ENCODE peak calls at places on chromosomes 3 and 15, in ten cellular contexts. P, R, E, G, T, D, W, U, I and V are unnamed samples. For H3K4me1, the result is how much of the 10 kb centered on the place peaks cover.

GRCh38 chr3:66413151-66413751 is 87.6 kb downstream of the LRIG1 start:
- DNase-seq in P (no peak), R (peak), E (no peak), G (no peak), T (no peak), D (no peak), W (no peak), U (no peak), I (no peak), V (no peak)

GRCh38 chr15:42175671-42176070 is 19.2 kb upstream of the PLA2G4F start:
- DNase-seq in P (no peak), R (no peak), E (peak), G (no peak), T (no peak), D (no peak), W (no peak), U (no peak), I (no peak), V (no peak)

GRCh38 chr15:51647128-51647562 is 24.6 kb upstream of the DMXL2 start:
- DNase-seq in P (peak), R (peak), E (peak), G (peak), T (no peak), D (peak), W (no peak), U (no peak), I (peak), V (no peak)

GRCh38 chr3:20648294-20648693 is 462.3 kb upstream of the SGO1 start:
- DNase-seq in P (no peak), R (peak), E (peak), G (no peak), T (no peak), D (no peak), W (no peak), U (no peak), I (no peak), V (no peak)

GRCh38 chr3:139222100-139222657 is 121.6 kb upstream of the MRPS22 start:
- DNase-seq in P (no peak), R (no peak), E (no peak), G (no peak), T (peak), D (no peak), W (no peak), U (no peak), I (no peak), V (no peak)

GRCh38 chr15:100786139-100786531 is 93.5 kb upstream of the ALDH1A3 start:
- DNase-seq in P (no peak), R (no peak), E (no peak), G (no peak), T (no peak), D (no peak), W (no peak), U (no peak), I (no peak), V (no peak)

GRCh38 chr3:20916966-20917606 is 731.1 kb upstream of the SGO1 start:
- DNase-seq in P (no peak), R (no peak), E (no peak), G (no peak), T (no peak), D (no peak), W (no peak), U (no peak), I (no peak), V (no peak)

GRCh38 chr15:45555914-45556608 is 31.1 kb upstream of the BLOC1S6 start:
- DNase-seq in P (no peak), R (no peak), E (no peak), G (no peak), T (no peak), D (no peak), W (no peak), U (no peak), I (no peak), V (no peak)

GRCh38 chr3:152835311-152836102 is 576 bp downstream of the P2RY1 start:
- DNase-seq in P (peak), R (peak), E (peak), G (peak), T (peak), D (peak), W (peak), U (peak), I (peak), V (no peak)

GRCh38 chr3:126270145-126270811 is 86.9 kb downstream of the KLF15 start:
- DNase-seq in P (peak), R (peak), E (peak), G (peak), T (peak), D (peak), W (peak), U (no peak), I (peak), V (no peak)

GRCh38 chr3:117887896-117888295 is 1146.8 kb downstream of the IGSF11 start:
- DNase-seq in P (no peak), R (peak), E (no peak), G (no peak), T (no peak), D (no peak), W (no peak), U (no peak), I (no peak), V (no peak)

GRCh38 chr3:101229681-101230080 is 90.7 kb downstream of the IMPG2 start:
- DNase-seq in P (no peak), R (no peak), E (peak), G (no peak), T (no peak), D (no peak), W (no peak), U (no peak), I (no peak), V (no peak)

GRCh38 chr3:73401616-73402265 is 223.0 kb downstream of the PDZRN3 start:
- DNase-seq in P (no peak), R (no peak), E (no peak), G (no peak), T (peak), D (no peak), W (peak), U (no peak), I (peak), V (no peak)
- H3K4me1 ChIP-seq in P (under half), R (under half), E (under half), G (under half), T (under half), D (under half), W (under half), U (under half), I (under half), V (under half)

GRCh38 chr15:73777741-73778140 is 24.6 kb upstream of the INSYN1 start:
- DNase-seq in P (no peak), R (no peak), E (no peak), G (no peak), T (no peak), D (no peak), W (no peak), U (no peak), I (no peak), V (no peak)

GRCh38 chr15:73782339-73782979 is 29.3 kb upstream of the INSYN1 start:
- DNase-seq in P (no peak), R (no peak), E (no peak), G (no peak), T (no peak), D (no peak), W (no peak), U (no peak), I (no peak), V (no peak)

GRCh38 chr15:73784299-73784698 is 31.1 kb upstream of the INSYN1 start:
- DNase-seq in P (no peak), R (no peak), E (no peak), G (no peak), T (no peak), D (no peak), W (no peak), U (no peak), I (no peak), V (no peak)

GRCh38 chr15:73786518-73786917 is 33.4 kb upstream of the INSYN1 start:
- DNase-seq in P (no peak), R (no peak), E (no peak), G (no peak), T (peak), D (no peak), W (no peak), U (no peak), I (no peak), V (no peak)

DNA sequence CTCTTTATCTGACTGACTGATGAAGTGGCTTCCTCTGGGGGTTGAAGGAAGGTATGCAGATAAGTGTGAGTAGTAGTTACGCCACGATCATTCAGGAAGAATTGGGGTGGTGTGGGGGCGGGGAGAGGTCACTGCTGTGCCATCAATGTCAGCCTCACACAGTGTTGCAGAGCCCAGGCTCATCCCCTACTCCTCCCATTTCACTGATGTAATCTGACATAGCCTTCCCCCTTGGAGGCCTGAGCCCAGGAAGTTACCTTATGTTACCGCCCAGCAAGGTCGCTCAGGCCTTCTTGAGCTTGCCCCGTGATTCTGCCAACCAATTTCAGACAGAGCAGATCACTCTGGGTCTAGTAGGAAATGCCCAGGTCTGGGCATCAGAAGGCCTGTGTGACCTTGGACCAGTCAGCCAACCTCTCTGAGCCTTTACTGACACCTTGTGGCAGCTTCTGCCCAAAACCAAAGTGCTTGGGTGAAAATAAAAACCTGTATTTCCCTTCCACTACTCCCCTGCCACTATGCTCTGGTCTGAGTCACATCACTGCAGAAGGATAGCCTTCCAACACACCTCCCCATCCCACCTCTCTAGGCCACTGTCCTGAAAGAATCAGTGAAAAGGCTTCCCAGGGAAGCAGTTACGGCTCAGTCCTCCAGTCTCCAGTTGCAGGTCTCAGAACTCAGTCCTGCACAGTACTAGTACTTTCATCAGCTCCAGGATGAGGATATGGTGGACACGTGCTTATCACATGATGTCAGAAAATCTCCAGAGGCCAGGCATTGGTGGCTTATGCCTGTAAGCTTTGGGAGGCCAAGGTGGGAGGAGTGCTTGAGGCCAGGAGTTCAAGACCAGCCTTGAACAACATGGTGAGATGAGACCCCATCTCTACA is 28.1 kb upstream of the INSYN1 start:
- DNase-seq in P (no peak), R (peak), E (no peak), G (no peak), T (no peak), D (no peak), W (no peak), U (no peak), I (no peak), V (no peak)
- TF ChIP-seq CTCF in P (no peak), R (peak), E (no peak), G (no peak), T (no peak), D (peak), W (no peak), U (peak), I (peak), V (peak)

DNA sequence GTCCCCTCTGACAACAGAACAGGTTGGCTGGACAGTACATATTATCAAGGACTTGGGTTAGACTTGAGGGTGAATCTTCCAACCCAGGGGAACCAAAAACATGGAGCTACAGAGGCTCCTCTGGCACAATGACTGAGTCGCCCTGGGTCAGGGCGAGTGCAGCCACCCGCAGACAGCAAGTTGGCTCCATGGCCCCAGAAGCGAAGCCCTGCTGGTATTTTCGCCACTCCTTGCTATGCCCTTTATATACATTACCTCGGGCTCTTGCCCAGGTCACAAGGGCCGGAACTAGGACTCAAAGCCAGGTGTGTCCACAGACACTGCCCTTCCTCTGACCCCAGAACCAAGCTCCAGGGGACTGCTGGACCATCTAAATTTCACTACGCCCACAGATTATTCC is 64.6 kb downstream of the ADCY5 start:
- DNase-seq in P (no peak), R (no peak), E (no peak), G (no peak), T (no peak), D (no peak), W (no peak), U (peak), I (no peak), V (no peak)
- H3K4me1 ChIP-seq in P (under half), R (under half), E (under half), G (under half), T (under half), D (under half), W (under half), U (under half), I (under half), V (under half)

DNA sequence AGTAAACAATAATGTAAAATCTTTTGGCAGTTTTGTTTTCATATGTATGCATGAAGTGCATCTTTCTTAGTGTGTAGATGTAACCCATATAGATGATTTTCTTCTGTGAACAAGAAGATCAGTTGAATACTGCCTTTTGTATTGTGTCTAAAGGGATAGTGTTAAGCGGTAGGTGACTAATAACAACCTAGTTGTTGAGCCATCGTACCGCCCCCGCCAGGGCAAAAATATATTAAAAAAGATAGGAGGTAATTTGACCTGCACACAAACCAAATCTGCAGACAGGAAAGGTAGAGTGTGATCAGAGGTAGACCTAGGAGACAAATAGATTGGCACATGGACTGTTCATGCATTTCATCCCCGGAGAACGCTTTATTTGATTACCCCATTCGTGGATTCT is 3.3 kb upstream of the GMNC start:
- DNase-seq in P (no peak), R (no peak), E (no peak), G (no peak), T (no peak), D (no peak), W (no peak), U (no peak), I (no peak), V (no peak)
- TF ChIP-seq CTCF in P (no peak), R (no peak), E (no peak), G (no peak), T (no peak), D (peak), W (no peak), U (no peak), I (no peak), V (no peak)

DNA sequence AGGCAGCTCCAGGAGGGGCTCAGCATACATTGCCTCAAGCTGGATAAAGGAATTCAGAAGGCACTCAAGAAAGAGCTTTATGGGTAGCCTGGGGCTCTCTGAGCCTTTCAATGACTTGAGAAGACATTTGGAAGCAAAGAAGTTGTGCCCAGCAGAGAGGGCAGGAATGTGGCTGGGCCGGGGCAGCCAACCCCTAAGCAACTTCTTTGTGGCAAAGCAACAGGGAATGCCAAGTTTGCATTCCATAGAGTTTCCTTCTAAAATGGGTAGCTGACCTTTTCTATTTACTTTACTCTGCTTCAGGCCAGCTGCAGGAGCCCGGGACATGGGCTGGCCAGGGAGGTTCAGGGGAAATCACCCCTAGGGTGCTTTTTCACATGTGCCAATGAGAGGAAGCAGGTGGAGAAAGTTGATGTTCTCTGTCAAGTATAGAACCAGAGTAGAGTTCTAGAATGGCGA is 45.6 kb downstream of the CCDC12 start:
- DNase-seq in P (peak), R (no peak), E (peak), G (no peak), T (no peak), D (peak), W (no peak), U (peak), I (no peak), V (no peak)
- H3K4me1 ChIP-seq in P (half or more), R (under half), E (half or more), G (half or more), T (half or more), D (half or more), W (under half), U (half or more), I (half or more), V (half or more)

DNA sequence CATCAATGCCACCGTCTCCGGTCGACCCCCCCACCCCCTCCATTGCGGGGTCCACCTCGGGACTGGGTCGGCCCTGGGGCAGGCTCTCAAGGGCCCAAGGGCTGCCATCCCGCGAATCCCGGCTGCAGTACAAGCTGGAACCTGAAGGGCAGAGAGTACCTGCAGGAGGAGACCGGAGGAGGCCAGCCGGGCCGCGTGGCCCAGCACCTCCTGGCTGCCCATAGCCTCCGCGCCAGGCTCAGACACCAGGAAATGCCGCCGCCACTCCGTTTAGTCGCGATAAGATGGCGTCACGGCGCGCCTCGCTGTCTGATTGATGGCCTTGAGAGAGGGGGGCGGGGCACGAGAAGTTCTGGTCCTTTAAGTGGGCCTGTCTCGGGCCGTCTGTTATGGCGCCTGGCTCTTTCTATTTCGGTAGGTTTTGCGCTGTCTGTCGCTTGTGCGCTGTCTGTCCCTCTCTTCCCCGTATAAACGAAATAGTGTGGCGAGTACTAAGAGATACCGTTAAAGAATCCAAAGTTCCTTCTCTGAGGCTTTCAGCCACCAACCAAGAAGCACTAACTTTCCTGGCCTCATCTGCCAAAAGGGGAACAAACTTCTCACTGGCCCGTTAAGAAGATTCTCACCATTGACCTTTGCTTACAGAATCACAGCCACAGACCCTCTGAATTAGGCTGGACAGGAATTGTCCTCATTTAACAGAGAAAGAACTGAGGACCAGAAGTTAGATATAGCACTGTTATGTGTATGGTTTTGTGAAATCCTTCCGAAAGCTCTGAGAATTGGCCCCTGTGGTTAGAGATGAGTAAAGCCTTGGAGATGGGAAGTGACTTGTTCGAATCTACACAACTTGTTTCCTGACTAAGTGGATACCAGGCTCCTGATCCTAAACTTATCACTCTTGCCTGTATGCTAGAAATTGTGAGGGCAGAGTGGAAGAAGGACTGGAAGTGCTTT is at the start of gene RFT1:
- DNase-seq in P (peak), R (peak), E (peak), G (peak), T (peak), D (peak), W (peak), U (peak), I (peak), V (peak)
- TF ChIP-seq CTCF in P (no peak), R (no peak), E (no peak), G (no peak), T (no peak), D (peak), W (peak), U (peak), I (peak), V (no peak)

DNA sequence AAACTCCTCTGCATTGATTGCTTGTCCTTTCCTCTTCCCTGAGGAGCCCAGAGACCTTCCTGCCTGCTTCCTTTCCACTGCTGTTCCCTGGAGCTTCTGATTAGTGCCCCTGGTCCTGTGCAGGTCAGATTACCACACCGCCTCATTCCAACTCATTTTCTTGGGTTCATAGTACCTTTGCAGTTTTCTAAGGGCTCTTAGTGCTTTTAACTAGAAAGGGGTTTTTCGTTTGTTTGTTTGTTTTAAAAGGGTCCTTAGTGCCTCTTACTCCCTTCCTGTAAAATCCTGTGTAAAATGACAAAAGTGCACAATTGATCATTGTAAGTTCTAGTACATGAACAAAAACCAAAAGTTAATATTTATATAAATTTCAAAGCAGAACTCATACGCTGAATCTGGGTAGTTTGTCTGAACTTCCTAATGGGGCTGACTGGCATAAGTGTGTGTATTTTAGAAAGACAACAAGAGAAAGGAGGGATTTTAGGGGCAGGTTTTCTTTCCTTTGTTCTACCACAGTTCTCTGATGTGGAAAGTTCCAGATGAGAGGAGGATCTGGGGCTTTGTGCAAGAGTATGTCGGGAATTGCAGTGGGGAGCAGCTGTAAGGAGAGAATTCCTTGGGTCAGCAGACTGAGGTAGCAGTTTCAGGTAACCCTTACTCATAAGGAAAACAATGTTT is 30.6 kb downstream of the SNRK start:
- DNase-seq in P (no peak), R (peak), E (peak), G (no peak), T (no peak), D (no peak), W (no peak), U (no peak), I (no peak), V (no peak)
- H3K4me1 ChIP-seq in P (under half), R (under half), E (under half), G (half or more), T (under half), D (under half), W (under half), U (under half), I (under half), V (under half)

GRCh38 chr3:58306662-58307286 is 454 bp downstream of the HTD2 start:
- DNase-seq in P (peak), R (peak), E (peak), G (peak), T (peak), D (peak), W (peak), U (no peak), I (peak), V (no peak)
- TF ChIP-seq CTCF in P (no peak), R (no peak), E (peak), G (no peak), T (no peak), D (peak), W (no peak), U (no peak), I (no peak), V (no peak)